ENCODE peak calls at places on chromosome 10, in six cellular contexts. I, N, O, R, H and B are unnamed samples.

GRCh38 chr10:14553434-14553833 is 221.3 kb downstream of the FAM107B start:
- DNase-seq in I (no peak), H (no peak), O (no peak), R (peak), N (no peak), B (peak)

GRCh38 chr10:26242752-26243151 is 26.2 kb downstream of the GAD2 start:
- DNase-seq in I (peak), H (peak), R (no peak), N (no peak), O (no peak), B (no peak)

GRCh38 chr10:124049484-124049883 is 43.9 kb downstream of the CHST15 start:
- DNase-seq in N (peak), H (no peak), O (no peak), R (peak), I (no peak), B (peak)

GRCh38 chr10:96341219-96342182 is 17.3 kb downstream of the OPALIN start:
- DNase-seq in N (no peak), O (no peak), I (peak), R (no peak), H (peak), B (no peak)

GRCh38 chr10:102988404-102989314 is 70.6 kb downstream of the CNNM2 start:
- DNase-seq in O (peak), H (no peak), I (no peak), R (peak), N (no peak), B (no peak)

GRCh38 chr10:133126431-133127290 is 33.4 kb upstream of the KNDC1 start:
- DNase-seq in N (no peak), O (no peak), I (no peak), H (no peak), R (no peak), B (no peak)

GRCh38 chr10:17428616-17429097 is 25.7 kb downstream of the ST8SIA6 start:
- DNase-seq in N (no peak), I (no peak), R (no peak), O (no peak), H (peak), B (no peak)

GRCh38 chr10:126387041-126387908 is 1.0 kb downstream of the ADAM12 start:
- DNase-seq in H (peak), R (peak), O (peak), I (peak), N (no peak), B (peak)

GRCh38 chr10:31975157-31975765 is 46.6 kb upstream of the ARHGAP12 start:
- DNase-seq in H (peak), I (peak), N (no peak), R (no peak), O (no peak), B (no peak)

GRCh38 chr10:31978158-31978483 is 49.5 kb upstream of the ARHGAP12 start:
- DNase-seq in N (no peak), I (no peak), R (no peak), O (no peak), H (no peak), B (no peak)

GRCh38 chr10:31977440-31978157 is 49.0 kb upstream of the ARHGAP12 start:
- DNase-seq in I (no peak), R (peak), O (no peak), N (no peak), H (no peak), B (peak)

GRCh38 chr10:31966681-31967080 is 38.0 kb upstream of the ARHGAP12 start:
- DNase-seq in I (no peak), H (no peak), R (no peak), O (no peak), N (no peak), B (no peak)

GRCh38 chr10:31972519-31973041 is 43.9 kb upstream of the ARHGAP12 start:
- DNase-seq in R (no peak), H (no peak), O (no peak), I (no peak), N (no peak), B (no peak)
- TF ChIP-seq EZH2 in R (no peak), H (no peak), O (no peak), I (no peak), N (no peak), B (no peak)

GRCh38 chr10:69360485-69361302 is 56.0 kb downstream of the TACR2 start:
- DNase-seq in H (no peak), R (peak), I (no peak), N (no peak), O (peak), B (peak)

GRCh38 chr10:69358148-69358795 is 58.4 kb downstream of the TACR2 start:
- DNase-seq in O (no peak), N (no peak), H (no peak), R (no peak), I (no peak), B (no peak)

GRCh38 chr10:69362471-69362954 is 54.2 kb downstream of the TACR2 start:
- DNase-seq in N (no peak), H (no peak), I (no peak), O (no peak), R (peak), B (peak)

GRCh38 chr10:69361303-69361614 is 55.5 kb downstream of the TACR2 start:
- DNase-seq in N (no peak), R (no peak), H (no peak), I (no peak), O (no peak), B (no peak)

DNA sequence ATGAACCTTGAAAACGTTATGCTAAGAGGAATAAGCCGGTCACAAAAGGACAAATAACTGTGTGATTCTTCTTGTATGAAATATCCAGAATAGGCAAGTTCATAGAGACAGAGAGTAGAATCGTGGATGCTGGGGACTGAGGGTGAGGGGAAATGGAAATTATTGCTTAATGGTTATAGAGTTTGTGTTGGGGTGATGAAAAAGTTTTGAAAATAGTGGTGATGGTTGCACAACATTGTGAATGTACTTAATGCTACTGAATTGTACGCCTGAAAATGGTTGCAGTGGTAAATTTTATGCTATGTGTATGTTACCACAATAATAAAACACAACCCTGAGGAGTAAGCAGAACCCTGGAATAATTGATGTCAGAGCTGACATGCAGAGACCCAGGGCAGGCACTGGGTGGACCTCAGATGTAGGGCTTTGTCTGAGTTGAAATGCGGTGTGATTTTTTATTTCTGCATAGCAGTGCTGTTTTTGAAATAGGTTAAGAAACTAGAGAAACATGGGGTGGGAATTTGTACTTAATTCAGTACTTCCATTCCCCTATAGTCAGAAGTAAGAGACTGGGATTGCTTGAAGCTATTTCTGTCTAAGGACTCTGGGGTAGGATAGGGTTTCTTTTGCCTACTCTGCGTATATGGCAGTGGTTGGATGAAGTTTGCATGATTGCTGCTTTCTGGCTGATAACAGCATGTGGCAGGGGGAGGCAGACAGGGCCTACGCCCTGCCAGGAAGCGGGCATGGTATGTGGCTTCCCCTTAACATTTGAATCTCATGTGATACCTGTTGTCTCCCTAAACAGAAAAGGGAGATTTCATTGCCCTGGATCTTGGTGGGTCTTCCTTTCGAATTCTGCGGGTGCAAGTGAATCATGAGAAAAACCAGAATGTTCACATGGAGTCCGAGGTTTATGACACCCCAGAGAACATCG is 57.4 kb downstream of the TACR2 start:
- DNase-seq in I (no peak), N (no peak), R (no peak), H (no peak), O (no peak), B (no peak)
- TF ChIP-seq EZH2phosphoT487 in I (no peak), N (no peak), R (no peak), H (no peak), O (no peak), B (no peak)

GRCh38 chr10:84427903-84428650 is 99.7 kb downstream of the CCSER2 start:
- DNase-seq in N (no peak), I (peak), O (no peak), H (no peak), R (peak), B (no peak)

GRCh38 chr10:84428711-84429110 is 100.3 kb downstream of the CCSER2 start:
- DNase-seq in O (no peak), I (no peak), H (no peak), R (no peak), N (no peak), B (no peak)

GRCh38 chr10:84423729-84424128 is 95.3 kb downstream of the CCSER2 start:
- DNase-seq in I (no peak), H (no peak), R (no peak), O (no peak), N (no peak), B (peak)

GRCh38 chr10:84429926-84430520 is 101.6 kb downstream of the CCSER2 start:
- DNase-seq in R (peak), O (peak), N (peak), I (peak), H (peak), B (peak)

GRCh38 chr10:84424731-84425165 is 96.4 kb downstream of the CCSER2 start:
- DNase-seq in O (peak), N (peak), H (peak), R (peak), I (peak), B (peak)
- H2AFZ ChIP-seq in O (peak), N (no peak), H (no peak), R (peak), I (no peak), B (peak)

GRCh38 chr10:23194966-23195845 is 3.1 kb downstream of the PTF1A start:
- DNase-seq in I (peak), R (no peak), N (no peak), H (peak), O (no peak), B (no peak)
- TF ChIP-seq EZH2 in I (peak), R (no peak), N (no peak), H (peak), O (peak), B (peak)